ENCODE peak calls at places on chromosomes 5 and 9, in four cellular contexts. U is NCI-H2227 treated with DMSO at 0.1 percent for 48 hours; C is HS-5; R is effector CD4-positive, alpha-beta T cell. H is an unnamed sample.

GRCh38 chr5:110815916-110816605 is 77.3 kb downstream of the SLC25A46 start:
- DNase-seq in U (no peak), C (no peak), R (no peak), H (no peak)

GRCh38 chr5:76622973-76623596 is at the start of gene F2RL2:
- DNase-seq in U (no peak), C (no peak), R (no peak), H (no peak)

GRCh38 chr9:127411122-127411521 is 13.1 kb upstream of the ZNF79 start:
- DNase-seq in U (no peak), C (no peak), R (no peak), H (no peak)

GRCh38 chr5:125043781-125044391 is 297.4 kb upstream of the ZNF608 start:
- DNase-seq in U (peak), C (peak), R (no peak), H (no peak)

GRCh38 chr9:72526901-72527800 is 5.7 kb downstream of the TMC1 start:
- DNase-seq in U (peak), C (peak), R (peak), H (peak)

GRCh38 chr9:3525088-3525835 is 539 bp downstream of the RFX3 start:
- DNase-seq in U (no peak), C (no peak), R (no peak), H (no peak)

GRCh38 chr5:6280425-6281100 is 97.8 kb downstream of the MED10 start:
- DNase-seq in U (no peak), C (no peak), R (no peak), H (no peak)

GRCh38 chr5:90873033-90873517 is 314.5 kb downstream of the ADGRV1 start:
- DNase-seq in U (no peak), C (no peak), R (no peak), H (no peak)

GRCh38 chr5:168747987-168748777 is 169.0 kb upstream of the PANK3 start:
- DNase-seq in U (no peak), C (no peak), R (no peak), H (peak)

GRCh38 chr5:310941-311434 is 10.5 kb upstream of the AHRR start:
- DNase-seq in U (no peak), C (no peak), R (no peak), H (no peak)

GRCh38 chr9:27590636-27591035 is 17.4 kb upstream of the C9orf72 start:
- DNase-seq in U (no peak), C (peak), R (no peak), H (no peak)

GRCh38 chr9:2320126-2320525 is 301.5 kb upstream of the VLDLR start:
- DNase-seq in U (no peak), C (no peak), R (no peak), H (no peak)

GRCh38 chr9:133054194-133054890 is 7.4 kb upstream of the CEL start:
- DNase-seq in U (no peak), C (no peak), R (no peak), H (no peak)